ENCODE peak calls at places on chromosomes 4 and X, in five cellular contexts. N, X, W, L and C are unnamed samples.

GRCh38 chrX:152907084-152907651 is 9.3 kb downstream of the ZNF185 start:
- DNase-seq in N (no peak), X (no peak), W (no peak), L (peak), C (no peak)

GRCh38 chr4:88033309-88033708 is 25.9 kb downstream of the PKD2 start:
- DNase-seq in N (no peak), X (peak), W (peak), L (peak), C (no peak)

GRCh38 chr4:139825523-139826014 is 159.9 kb downstream of the MGST2 start:
- DNase-seq in N (no peak), X (no peak), W (no peak), L (no peak), C (no peak)

GRCh38 chrX:53362439-53362838 is 60.0 kb downstream of the SMC1A start:
- DNase-seq in N (no peak), X (no peak), W (no peak), L (no peak), C (no peak)

GRCh38 chrX:39690541-39691415 is 407.0 kb downstream of the BCOR start:
- DNase-seq in N (no peak), X (no peak), W (no peak), L (no peak), C (no peak)

GRCh38 chr4:174156239-174156826 is 127.1 kb downstream of the FBXO8 start:
- DNase-seq in N (no peak), X (no peak), W (peak), L (no peak), C (no peak)

GRCh38 chr4:86283341-86283740 is 76.5 kb downstream of the MAPK10 start:
- DNase-seq in N (no peak), X (no peak), W (no peak), L (no peak), C (no peak)

GRCh38 chr4:47482326-47482725 is 2.7 kb upstream of the ATP10D start:
- DNase-seq in N (no peak), X (no peak), W (no peak), L (no peak), C (no peak)

GRCh38 chrX:47313056-47313455 is 57.3 kb upstream of the ZNF157 start:
- DNase-seq in N (no peak), X (peak), W (no peak), L (peak), C (no peak)

GRCh38 chr4:99679204-99679603 is 21.6 kb upstream of the C4orf54 start:
- DNase-seq in N (peak), X (peak), W (no peak), L (no peak), C (no peak)

GRCh38 chr4:155734951-155735350 is 23.9 kb upstream of the GUCY1B1 start:
- DNase-seq in N (no peak), X (no peak), W (no peak), L (no peak), C (no peak)

GRCh38 chrX:35665311-35665710 is 132.8 kb upstream of the MAGEB16 start:
- DNase-seq in N (no peak), X (no peak), W (no peak), L (no peak), C (no peak)

GRCh38 chr4:26273308-26273980 is 47.4 kb upstream of the RBPJ start:
- DNase-seq in N (peak), X (no peak), W (no peak), L (no peak), C (no peak)

GRCh38 chrX:134459683-134460004 is 321 bp upstream of the HPRT1 start:
- DNase-seq in N (no peak), X (no peak), W (peak), L (no peak), C (no peak)

GRCh38 chrX:134460861-134461218 is 875 bp downstream of the HPRT1 start:
- DNase-seq in N (no peak), X (no peak), W (peak), L (no peak), C (no peak)

GRCh38 chrX:134462927-134463326 is 3.0 kb downstream of the HPRT1 start:
- DNase-seq in N (no peak), X (no peak), W (no peak), L (no peak), C (no peak)

GRCh38 chrX:134457708-134458107 is 2.3 kb upstream of the HPRT1 start:
- DNase-seq in N (no peak), X (no peak), W (no peak), L (no peak), C (no peak)

DNA sequence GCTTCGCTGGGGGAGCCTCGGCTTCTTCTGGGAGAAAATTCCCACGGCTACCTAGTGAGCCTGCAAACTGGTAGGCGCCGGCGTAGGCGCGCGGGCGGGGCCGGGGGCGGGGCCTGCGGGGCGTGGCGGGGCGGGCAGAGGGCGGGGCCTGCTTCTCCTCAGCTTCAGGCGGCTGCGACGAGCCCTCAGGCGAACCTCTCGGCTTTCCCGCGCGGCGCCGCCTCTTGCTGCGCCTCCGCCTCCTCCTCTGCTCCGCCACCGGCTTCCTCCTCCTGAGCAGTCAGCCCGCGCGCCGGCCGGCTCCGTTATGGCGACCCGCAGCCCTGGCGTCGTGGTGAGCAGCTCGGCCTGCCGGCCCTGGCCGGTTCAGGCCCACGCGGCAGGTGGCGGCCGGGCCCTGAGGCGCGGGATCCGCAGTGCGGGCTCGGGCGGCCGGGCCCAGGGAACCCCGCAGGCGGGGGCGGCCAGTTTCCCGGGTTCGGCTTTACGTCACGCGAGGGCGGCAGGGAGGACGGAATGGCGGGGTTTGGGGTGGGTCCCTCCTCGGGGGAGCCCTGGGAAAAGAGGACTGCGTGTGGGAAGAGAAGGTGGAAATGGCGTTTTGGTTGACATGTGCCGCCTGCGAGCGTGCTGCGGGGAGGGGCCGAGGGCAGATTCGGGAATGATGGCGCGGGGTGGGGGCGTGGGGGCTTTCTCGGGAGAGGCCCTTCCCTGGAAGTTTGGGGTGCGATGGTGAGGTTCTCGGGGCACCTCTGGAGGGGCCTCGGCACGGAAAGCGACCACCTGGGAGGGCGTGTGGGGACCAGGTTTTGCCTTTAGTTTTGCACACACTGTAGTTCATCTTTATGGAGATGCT is at the start of gene HPRT1:
- DNase-seq in N (peak), X (peak), W (peak), L (peak), C (peak)
- TF ChIP-seq POLR2A in N (peak), X (peak), W (peak), L (peak), C (peak)

DNA sequence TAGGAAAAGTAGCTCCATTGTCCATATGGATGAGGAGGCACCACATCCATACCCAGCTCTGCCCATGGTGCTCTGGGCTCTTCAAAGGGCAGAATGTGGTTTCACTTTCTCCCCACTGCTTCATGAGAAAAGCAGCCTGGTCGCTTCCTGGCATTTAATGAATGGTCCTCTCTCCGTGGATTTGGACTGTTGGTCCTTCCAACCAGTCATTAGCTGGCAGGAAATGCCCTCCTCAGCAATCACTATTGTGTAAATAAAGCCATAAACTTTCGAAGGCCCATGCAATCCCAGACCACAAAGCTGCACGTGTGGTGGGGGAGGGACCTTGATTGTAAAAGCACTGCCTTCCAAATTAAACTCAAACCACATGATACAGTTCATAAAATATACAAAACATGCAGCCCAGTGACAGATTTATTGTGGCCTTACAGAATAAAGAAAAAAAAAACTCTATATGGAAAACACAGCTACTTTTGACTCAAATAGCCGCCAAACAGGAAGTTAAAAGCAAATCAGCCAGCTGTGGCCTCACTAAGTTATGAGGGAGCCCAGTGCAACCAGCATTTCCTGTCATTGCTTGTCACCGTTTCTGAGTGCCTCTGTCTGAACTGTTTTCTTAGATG is 8.1 kb downstream of the MBNL3 start:
- DNase-seq in N (no peak), X (peak), W (no peak), L (peak), C (no peak)
- TF ChIP-seq POLR2A in N (no peak), X (peak), W (no peak), L (no peak), C (no peak)

GRCh38 chr4:40193578-40193977 is 3.3 kb upstream of the RHOH start:
- DNase-seq in N (no peak), X (no peak), W (no peak), L (no peak), C (no peak)

GRCh38 chr4:40194602-40195161 is 2.1 kb upstream of the RHOH start:
- DNase-seq in N (no peak), X (no peak), W (no peak), L (no peak), C (no peak)

GRCh38 chr4:40196260-40196659 is 571 bp upstream of the RHOH start:
- DNase-seq in N (no peak), X (no peak), W (no peak), L (no peak), C (no peak)

GRCh38 chr4:40196724-40197281 is at the start of gene RHOH:
- DNase-seq in N (no peak), X (no peak), W (no peak), L (no peak), C (no peak)

DNA sequence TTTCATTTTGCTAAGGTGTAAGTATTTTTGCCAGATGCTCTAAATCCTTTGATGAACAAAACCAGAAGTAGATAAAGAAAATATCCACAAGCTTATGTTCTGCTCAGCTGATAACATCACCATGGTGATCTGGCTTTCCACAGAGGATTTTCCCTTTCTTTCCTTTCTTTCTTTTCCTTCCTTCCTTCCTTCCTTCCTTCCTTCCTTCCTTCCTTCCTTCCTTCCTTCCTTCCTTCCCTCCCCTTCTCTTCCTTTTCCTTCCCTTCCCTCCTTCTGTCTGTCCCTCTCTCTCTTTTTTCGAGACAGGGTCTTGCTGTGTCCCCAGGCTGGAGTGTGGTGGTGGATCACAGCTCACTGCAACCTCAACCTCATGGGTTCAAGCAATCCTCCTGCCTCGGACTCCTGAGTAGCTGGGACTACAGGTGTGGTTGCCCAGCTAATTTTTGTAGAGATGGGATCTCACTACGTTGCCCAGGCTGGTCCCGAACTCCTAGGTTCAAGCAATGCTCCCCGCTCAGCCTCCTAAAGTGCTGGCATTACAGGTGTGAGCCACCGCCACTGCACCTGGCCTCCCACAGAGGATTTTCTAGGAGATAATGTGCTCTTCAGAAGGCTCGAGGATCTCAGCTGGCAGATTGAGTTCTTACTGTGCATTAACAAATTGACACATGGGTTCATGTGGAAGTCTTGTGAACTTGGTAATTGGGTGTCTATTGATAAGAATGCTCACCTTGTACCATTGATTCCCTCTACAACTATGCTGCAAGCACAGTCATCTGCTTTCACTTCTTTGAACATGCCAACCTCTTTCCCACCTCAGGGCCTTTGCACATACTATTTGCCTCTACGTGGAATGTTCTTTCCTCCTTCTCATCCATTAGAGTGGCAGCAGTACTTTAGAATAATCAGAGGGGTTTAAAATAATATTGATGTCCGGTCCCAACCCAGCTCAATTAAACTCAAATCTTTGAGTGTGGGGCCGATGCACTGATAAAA is 1.4 kb upstream of the RHOH start:
- DNase-seq in N (no peak), X (no peak), W (no peak), L (no peak), C (no peak)
- TF ChIP-seq POLR2A in N (no peak), X (no peak), W (no peak), L (no peak), C (no peak)

DNA sequence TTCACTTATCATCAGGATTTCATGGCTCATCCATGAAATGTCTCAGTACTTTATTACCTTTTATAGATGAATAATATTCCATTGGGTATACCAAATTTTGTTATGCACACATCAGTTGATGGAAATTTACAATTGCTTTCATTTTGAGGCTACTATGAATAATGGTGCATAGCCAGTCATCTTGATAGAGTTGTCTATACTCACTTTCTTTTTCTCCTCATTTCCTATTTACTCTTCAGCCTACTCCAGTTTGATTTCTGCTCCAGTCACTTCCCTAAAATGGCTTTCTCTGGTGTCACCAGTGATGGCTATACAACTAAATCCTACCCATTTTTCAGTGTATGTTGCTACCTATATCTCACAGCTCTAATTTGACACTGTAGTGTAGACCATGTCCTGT is 743.5 kb upstream of the MAGEB2 start:
- DNase-seq in N (no peak), X (no peak), W (no peak), L (no peak), C (no peak)
- TF ChIP-seq POLR2A in N (no peak), X (no peak), W (no peak), L (no peak), C (no peak)

DNA sequence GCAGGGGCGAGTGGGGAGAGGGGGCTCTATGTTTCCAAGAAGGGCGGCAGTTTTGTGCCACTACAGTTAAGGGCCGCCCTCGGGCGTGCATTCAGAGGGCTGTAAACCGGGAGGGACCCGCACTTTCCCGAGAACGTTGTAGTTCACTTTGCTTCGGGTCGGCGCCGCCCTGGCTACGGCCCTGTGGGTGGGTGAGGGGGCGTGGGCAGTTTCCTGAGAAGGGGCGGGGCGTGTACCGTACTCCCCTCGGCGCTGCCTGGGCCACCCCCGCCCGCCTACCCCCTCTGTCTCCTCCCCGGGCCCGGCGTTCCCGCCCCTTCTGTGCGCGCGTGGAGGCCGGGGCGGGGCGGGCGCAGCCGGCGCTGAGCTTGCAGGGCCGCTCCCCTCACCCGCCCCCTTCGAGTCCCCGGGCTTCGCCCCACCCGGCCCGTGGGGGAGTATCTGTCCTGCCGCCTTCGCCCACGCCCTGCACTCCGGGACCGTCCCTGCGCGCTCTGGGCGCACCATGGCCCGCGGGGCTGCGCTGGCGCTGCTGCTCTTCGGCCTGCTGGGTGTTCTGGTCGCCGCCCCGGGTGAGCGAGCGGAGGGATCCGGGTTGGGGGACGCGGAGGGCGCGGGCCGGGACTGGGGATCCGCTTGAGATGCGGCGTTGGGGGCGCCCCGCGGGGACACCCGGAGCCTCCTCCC is at the start of gene CD99:
- DNase-seq in N (peak), X (peak), W (peak), L (peak), C (peak)
- TF ChIP-seq POLR2A in N (peak), X (peak), W (no peak), L (peak), C (peak)

GRCh38 chrX:154378059-154378798 is 866 bp upstream of the EMD start:
- DNase-seq in N (peak), X (peak), W (no peak), L (no peak), C (no peak)
- TF ChIP-seq POLR2A in N (peak), X (peak), W (peak), L (peak), C (peak)

GRCh38 chrX:17377047-17377692 is 2.2 kb downstream of the NHS start:
- DNase-seq in N (peak), X (no peak), W (peak), L (peak), C (peak)
- TF ChIP-seq POLR2A in N (peak), X (no peak), W (no peak), L (peak), C (no peak)

GRCh38 chrX:156004740-156005139 is 7.2 kb downstream of the IL9R start:
- DNase-seq in N (no peak), X (no peak), W (no peak), L (no peak), C (no peak)
- TF ChIP-seq POLR2A in N (no peak), X (no peak), W (no peak), L (no peak), C (no peak)

GRCh38 chr4:151204925-151205524 is 71.9 kb upstream of the PRSS48 start:
- DNase-seq in N (no peak), X (no peak), W (peak), L (no peak), C (no peak)
- TF ChIP-seq POLR2A in N (no peak), X (no peak), W (no peak), L (no peak), C (no peak)